ENCODE peak calls at places on chromosomes 6 and 20, in ten cellular contexts. I is left ventricle myocardium superior; W is astrocyte of the cerebellum; Y is psoas muscle; M is activated gamma-delta T cell treated with anti-CD3 and anti-CD28 coated beads, Interleukin-2, amount 50 U/mL, for 16 hours; V is GDM1; H is stromal cell of bone marrow; F is Ammon's horn; J is NCI-H345; E is aorta. U is an unnamed sample.

GRCh38 chr6:48111575-48111974 is 578 bp upstream of the PTCHD4 start:
- DNase-seq in F (no peak), W (no peak), V (no peak), Y (no peak), H (no peak), I (no peak), J (peak), E (no peak), M (no peak), U (no peak)

GRCh38 chr20:1204547-1204946 is 1.3 kb downstream of the C20orf202 start:
- DNase-seq in H (no peak), I (peak), W (no peak), M (no peak), Y (no peak), F (no peak), V (no peak), J (no peak), E (no peak), U (no peak)

GRCh38 chr6:154615483-154616025 is 105.1 kb upstream of the CNKSR3 start:
- DNase-seq in Y (peak), J (peak), E (peak), H (peak), V (no peak), M (no peak), I (peak), F (peak), W (peak), U (no peak)

GRCh38 chr6:126188271-126188909 is 151.5 kb upstream of the CENPW start:
- DNase-seq in E (no peak), V (no peak), M (no peak), H (peak), F (no peak), Y (no peak), W (peak), J (no peak), I (no peak), U (no peak)

GRCh38 chr6:35056952-35057351 is 84.2 kb downstream of the TCP11 start:
- DNase-seq in M (no peak), H (no peak), Y (no peak), W (no peak), J (no peak), V (no peak), F (no peak), E (no peak), I (no peak), U (peak)

GRCh38 chr20:35617397-35618031 is 1.9 kb downstream of the SPAG4 start:
- DNase-seq in M (no peak), Y (peak), E (peak), V (no peak), H (peak), F (peak), W (no peak), I (peak), J (peak), U (peak)

GRCh38 chr6:5203571-5203970 is 57.2 kb downstream of the LYRM4 start:
- DNase-seq in I (peak), E (no peak), F (no peak), H (no peak), W (no peak), J (no peak), V (no peak), Y (no peak), M (no peak), U (no peak)

GRCh38 chr6:112938656-112939055 is 591.5 kb downstream of the RFPL4B start:
- DNase-seq in I (no peak), Y (no peak), V (no peak), E (no peak), H (no peak), J (no peak), M (no peak), W (no peak), F (no peak), U (no peak)

GRCh38 chr6:151391021-151391470 is 313 bp downstream of the ZBTB2 start:
- DNase-seq in W (no peak), Y (peak), J (peak), F (no peak), H (no peak), V (peak), E (peak), I (peak), M (peak), U (peak)

GRCh38 chr20:44616604-44616964 is 34.2 kb downstream of the PKIG start:
- DNase-seq in V (no peak), F (no peak), Y (peak), M (no peak), H (no peak), E (peak), J (no peak), I (peak), W (no peak), U (peak)

GRCh38 chr6:49692534-49692933 is 20.8 kb downstream of the CRISP2 start:
- DNase-seq in F (no peak), V (no peak), W (no peak), M (no peak), J (no peak), E (no peak), I (no peak), Y (no peak), H (no peak), U (no peak)

GRCh38 chr6:122683996-122684651 is 73.9 kb downstream of the PKIB start:
- DNase-seq in Y (no peak), W (no peak), M (no peak), F (no peak), H (no peak), E (no peak), J (no peak), V (no peak), I (no peak), U (no peak)

GRCh38 chr6:134451529-134451928 is 133.6 kb upstream of the SGK1 start:
- DNase-seq in E (no peak), W (no peak), Y (no peak), I (no peak), M (no peak), J (no peak), V (no peak), F (no peak), H (no peak), U (no peak)

GRCh38 chr6:55445648-55446204 is 118.5 kb downstream of the GFRAL start:
- DNase-seq in V (no peak), Y (no peak), W (peak), I (no peak), E (no peak), J (no peak), F (peak), M (no peak), H (no peak), U (no peak)

GRCh38 chr6:21143651-21144050 is 449.9 kb upstream of the SOX4 start:
- DNase-seq in H (no peak), V (no peak), F (no peak), E (no peak), J (no peak), W (no peak), I (no peak), Y (no peak), M (no peak), U (no peak)

GRCh38 chr6:17630511-17631073 is 30.5 kb downstream of the FAM8A1 start:
- DNase-seq in W (no peak), I (no peak), E (no peak), H (no peak), M (no peak), J (no peak), Y (no peak), F (no peak), V (no peak), U (no peak)

GRCh38 chr20:50995506-50995905 is 27.4 kb downstream of the KCNG1 start:
- DNase-seq in J (no peak), W (no peak), M (no peak), H (peak), I (no peak), E (no peak), V (no peak), F (no peak), Y (no peak), U (no peak)

GRCh38 chr20:60481742-60482133 is 523.5 kb downstream of the CDH26 start:
- DNase-seq in V (no peak), H (no peak), I (no peak), Y (no peak), W (no peak), F (no peak), J (no peak), M (no peak), E (no peak), U (no peak)

GRCh38 chr6:3228791-3229565 is 1.5 kb upstream of the TUBB2B start:
- DNase-seq in V (no peak), J (peak), W (no peak), F (no peak), E (no peak), I (no peak), H (no peak), Y (no peak), M (no peak), U (no peak)

GRCh38 chr6:158060447-158061360 is 79.0 kb downstream of the SYNJ2 start:
- DNase-seq in E (peak), M (no peak), H (peak), W (peak), V (no peak), F (peak), I (peak), Y (peak), J (peak), U (peak)

GRCh38 chr6:139611327-139611958 is 237.0 kb upstream of the CITED2 start:
- DNase-seq in I (no peak), V (no peak), H (no peak), J (no peak), M (no peak), E (no peak), W (no peak), Y (no peak), F (no peak), U (no peak)

GRCh38 chr6:151016107-151016506 is 150.6 kb downstream of the MTHFD1L start:
- DNase-seq in H (no peak), V (no peak), W (no peak), E (no peak), M (no peak), F (no peak), Y (no peak), I (no peak), J (no peak), U (no peak)

GRCh38 chr6:142900467-142900961 is 44.5 kb downstream of the HIVEP2 start:
- DNase-seq in I (no peak), H (peak), F (no peak), V (no peak), J (no peak), E (no peak), Y (no peak), W (no peak), M (no peak), U (no peak)

GRCh38 chr6:73969982-73970960 is 274.3 kb downstream of the CD109 start:
- DNase-seq in M (no peak), H (peak), E (no peak), F (peak), Y (no peak), W (peak), J (peak), V (no peak), I (no peak), U (no peak)

GRCh38 chr20:49161428-49162152 is 26.5 kb downstream of the STAU1 start:
- DNase-seq in W (no peak), I (no peak), E (no peak), F (no peak), V (no peak), J (no peak), H (no peak), Y (no peak), M (no peak), U (no peak)

GRCh38 chr6:32984639-32985389 is 16.4 kb downstream of the BRD2 start:
- DNase-seq in I (peak), V (peak), Y (peak), F (peak), M (peak), H (peak), E (peak), W (peak), J (peak), U (peak)

GRCh38 chr6:33410050-33410710 is 634 bp upstream of the PHF1 start:
- DNase-seq in H (peak), M (peak), I (peak), V (peak), Y (peak), J (peak), W (peak), F (peak), E (peak), U (peak)

GRCh38 chr20:1820137-1821074 is 74.8 kb upstream of the SIRPA start:
- DNase-seq in Y (no peak), V (no peak), F (no peak), H (peak), J (no peak), I (no peak), W (peak), E (peak), M (no peak), U (peak)

GRCh38 chr6:158213925-158214674 is 46.0 kb downstream of the GTF2H5 start:
- DNase-seq in Y (peak), I (peak), W (peak), J (peak), F (peak), H (peak), M (no peak), V (peak), E (peak), U (peak)

GRCh38 chr6:161835426-161836029 is 561.7 kb upstream of the AGPAT4 start:
- DNase-seq in W (no peak), J (no peak), H (no peak), Y (no peak), E (no peak), I (no peak), M (no peak), F (peak), V (no peak), U (no peak)